ENCODE peak calls at places on chromosome 19, in nine cellular contexts. J, D, A, W, H, V, S, X and Z are unnamed samples. For H3K36me3, the result is how much of the 10 kb centered on the place peaks cover.

GRCh38 chr19:46953955-46954501 is 65.6 kb upstream of the NPAS1 start:
- DNase-seq in J (no peak), D (no peak), A (no peak), W (no peak), H (no peak), V (no peak), S (no peak), X (no peak), Z (no peak)

GRCh38 chr19:38683393-38684077 is 36.1 kb downstream of the ACTN4 start:
- DNase-seq in J (peak), D (peak), A (peak), W (peak), H (peak), V (no peak), S (peak), X (peak), Z (peak)

GRCh38 chr19:49161987-49162386 is 4.4 kb downstream of the TRPM4 start:
- DNase-seq in J (no peak), D (no peak), A (no peak), W (no peak), H (no peak), V (no peak), S (no peak), X (no peak), Z (no peak)

GRCh38 chr19:19523177-19523576 is 5.5 kb upstream of the YJEFN3 start:
- DNase-seq in J (no peak), D (no peak), A (no peak), W (no peak), H (no peak), V (no peak), S (no peak), X (no peak), Z (no peak)

GRCh38 chr19:48492925-48493717 is 18.5 kb downstream of the LMTK3 start:
- DNase-seq in J (peak), D (peak), A (peak), W (peak), H (peak), V (peak), S (peak), X (peak), Z (peak)

GRCh38 chr19:42024622-42025111 is 30.6 kb upstream of the ATP1A3 start:
- DNase-seq in J (no peak), D (no peak), A (no peak), W (peak), H (no peak), V (no peak), S (no peak), X (peak), Z (peak)

GRCh38 chr19:41821003-41821735 is 23.3 kb downstream of the LYPD4 start:
- DNase-seq in J (peak), D (no peak), A (peak), W (peak), H (peak), V (peak), S (no peak), X (peak), Z (no peak)

GRCh38 chr19:46733693-46734240 is 12.1 kb upstream of the FKRP start:
- DNase-seq in J (no peak), D (no peak), A (no peak), W (no peak), H (no peak), V (no peak), S (no peak), X (no peak), Z (no peak)

GRCh38 chr19:14091885-14092462 is 1.4 kb upstream of the SAMD1 start:
- DNase-seq in J (peak), D (no peak), A (no peak), W (no peak), H (peak), V (no peak), S (no peak), X (no peak), Z (no peak)

GRCh38 chr19:58558066-58558622 is at the start of gene UBE2M:
- DNase-seq in J (peak), D (no peak), A (peak), W (peak), H (peak), V (no peak), S (no peak), X (no peak), Z (peak)

GRCh38 chr19:38773469-38774177 is at the start of gene LGALS7:
- DNase-seq in J (no peak), D (no peak), A (no peak), W (no peak), H (no peak), V (no peak), S (no peak), X (no peak), Z (no peak)

GRCh38 chr19:3304871-3305423 is 61.4 kb upstream of the NFIC start:
- DNase-seq in J (peak), D (peak), A (peak), W (peak), H (peak), V (peak), S (peak), X (peak), Z (peak)

GRCh38 chr19:6326815-6327214 is 6.6 kb downstream of the ACER1 start:
- DNase-seq in J (no peak), D (no peak), A (no peak), W (no peak), H (no peak), V (no peak), S (no peak), X (no peak), Z (no peak)

GRCh38 chr19:47232422-47233211 is 1.6 kb upstream of the BBC3 start:
- DNase-seq in J (peak), D (no peak), A (no peak), W (no peak), H (no peak), V (no peak), S (no peak), X (peak), Z (no peak)

GRCh38 chr19:40467007-40467565 is 285 bp downstream of the SPTBN4 start:
- DNase-seq in J (peak), D (no peak), A (no peak), W (peak), H (no peak), V (peak), S (no peak), X (no peak), Z (no peak)

GRCh38 chr19:7923295-7924191 is 2.4 kb downstream of the CTXN1 start:
- DNase-seq in J (no peak), D (no peak), A (no peak), W (no peak), H (no peak), V (no peak), S (no peak), X (no peak), Z (peak)

GRCh38 chr19:39413269-39413902 is 917 bp downstream of the PLEKHG2 start:
- DNase-seq in J (peak), D (no peak), A (no peak), W (peak), H (no peak), V (peak), S (no peak), X (peak), Z (peak)

GRCh38 chr19:2485428-2485827 is 9.5 kb downstream of the GADD45B start:
- DNase-seq in J (no peak), D (no peak), A (no peak), W (no peak), H (no peak), V (no peak), S (no peak), X (no peak), Z (no peak)

GRCh38 chr19:13238891-13239534 is 88.8 kb downstream of the IER2 start:
- DNase-seq in J (no peak), D (no peak), A (no peak), W (no peak), H (no peak), V (peak), S (no peak), X (no peak), Z (no peak)

GRCh38 chr19:36128392-36128736 is 11.5 kb upstream of the CAPNS1 start:
- DNase-seq in J (peak), D (no peak), A (no peak), W (peak), H (no peak), V (peak), S (no peak), X (no peak), Z (no peak)

GRCh38 chr19:49017666-49018351 is 918 bp upstream of the LHB start:
- DNase-seq in J (peak), D (no peak), A (peak), W (peak), H (peak), V (peak), S (no peak), X (peak), Z (peak)

GRCh38 chr19:4759388-4760284 is 31.9 kb upstream of the FEM1A start:
- DNase-seq in J (peak), D (peak), A (peak), W (peak), H (peak), V (peak), S (peak), X (peak), Z (peak)

GRCh38 chr19:932647-933552 is 7.1 kb downstream of the ARID3A start:
- DNase-seq in J (no peak), D (no peak), A (peak), W (no peak), H (no peak), V (peak), S (peak), X (peak), Z (peak)

GRCh38 chr19:6693681-6694080 is 23.7 kb upstream of the TNFSF14 start:
- DNase-seq in J (peak), D (no peak), A (no peak), W (no peak), H (no peak), V (no peak), S (no peak), X (no peak), Z (no peak)

GRCh38 chr19:34589730-34590129 is 87.2 kb downstream of the SCGB2B2 start:
- DNase-seq in J (no peak), D (no peak), A (no peak), W (no peak), H (no peak), V (no peak), S (no peak), X (no peak), Z (no peak)

GRCh38 chr19:11624064-11624463 is 26.8 kb downstream of the ZNF627 start:
- DNase-seq in J (no peak), D (no peak), A (no peak), W (peak), H (no peak), V (no peak), S (no peak), X (peak), Z (no peak)
- H3K4me3 ChIP-seq in J (no peak), D (peak), A (peak), W (peak), H (peak), V (no peak), S (no peak), X (no peak), Z (peak)

DNA sequence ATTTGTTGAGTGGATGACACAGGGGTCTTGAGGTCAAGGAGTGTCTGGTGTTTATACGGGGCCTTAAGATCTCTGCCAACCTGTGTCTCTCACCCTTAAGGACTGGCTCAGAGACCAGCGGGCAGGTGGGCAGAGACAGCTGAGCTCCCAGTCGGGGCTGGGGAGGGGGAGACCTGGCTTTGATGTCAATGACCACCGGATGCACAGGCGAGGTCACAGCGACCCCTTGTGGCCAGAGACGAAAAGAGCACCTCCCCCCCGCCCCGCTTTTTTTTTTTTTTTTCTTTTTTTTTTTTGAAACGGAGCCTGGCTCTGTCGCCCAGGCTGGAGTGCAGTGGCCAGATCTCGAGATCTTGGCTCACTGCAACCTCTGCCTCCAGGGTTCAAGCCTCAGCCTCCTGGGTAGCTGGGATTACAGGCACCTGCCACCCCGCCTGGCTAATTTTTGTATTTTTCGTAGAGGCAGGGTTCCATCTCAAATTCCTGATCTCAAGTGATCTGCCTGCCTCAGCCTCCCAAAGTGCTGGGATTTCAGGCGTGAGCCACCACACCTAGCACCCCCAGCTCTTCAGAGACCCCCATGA is 12.1 kb upstream of the KLK14 start:
- DNase-seq in J (peak), D (no peak), A (peak), W (peak), H (no peak), V (peak), S (no peak), X (no peak), Z (no peak)
- TF ChIP-seq CTCF in J (peak), D (peak), A (peak), W (peak), H (peak), V (peak), S (peak), X (peak), Z (peak)

GRCh38 chr19:10907925-10908324 is 20.5 kb downstream of the YIPF2 start:
- DNase-seq in J (no peak), D (no peak), A (no peak), W (no peak), H (no peak), V (no peak), S (no peak), X (no peak), Z (no peak)
- H3K36me3 ChIP-seq in J (half or more), D (under half), A (half or more), W (under half), H (under half), V (under half), S (under half), X (under half), Z (half or more)

DNA sequence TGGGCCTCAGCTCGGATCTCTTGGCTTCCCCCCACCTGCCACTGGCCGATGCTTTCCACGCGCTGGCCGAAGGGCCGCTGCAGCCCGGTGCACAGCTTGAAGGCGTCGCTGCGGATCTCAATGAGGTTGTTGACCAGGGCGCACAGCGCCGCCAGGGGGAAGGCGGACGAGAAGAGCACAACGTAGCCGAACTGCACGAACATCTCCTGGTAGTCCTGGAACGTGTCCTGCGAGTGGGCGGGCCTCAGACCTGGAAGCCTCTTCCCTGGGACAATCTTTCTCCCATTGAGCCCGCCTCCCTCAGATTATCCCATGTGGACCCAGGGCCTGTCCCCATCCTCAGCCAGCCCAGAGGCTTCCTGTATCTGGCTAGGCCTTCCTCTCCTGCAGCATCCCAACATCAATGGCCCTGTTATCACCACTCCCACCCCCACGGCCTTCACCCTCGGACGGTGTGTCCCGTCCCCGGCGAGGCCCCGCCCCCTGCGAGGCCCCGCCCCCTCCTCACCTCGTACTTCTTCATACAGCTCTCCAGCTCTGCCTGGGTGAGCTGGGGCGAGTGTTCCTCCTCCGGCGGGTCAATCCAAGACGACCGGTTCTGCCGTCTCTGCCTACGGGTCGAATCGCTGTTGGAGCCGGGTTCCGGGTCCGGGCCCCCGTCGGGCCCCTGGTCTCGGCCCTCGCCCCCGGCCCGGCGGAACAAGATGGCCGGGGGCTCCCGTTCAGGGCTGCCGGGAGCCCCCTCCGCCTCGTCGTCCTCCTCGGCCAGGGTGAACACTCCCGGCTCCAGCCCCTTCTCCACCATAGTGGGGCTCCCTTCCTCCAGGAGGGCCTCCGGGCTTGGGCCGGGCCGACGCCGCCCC is 6.8 kb downstream of the ANO8 start:
- DNase-seq in J (peak), D (no peak), A (peak), W (peak), H (peak), V (peak), S (peak), X (peak), Z (no peak)
- H3K4me3 ChIP-seq in J (peak), D (no peak), A (peak), W (no peak), H (peak), V (no peak), S (peak), X (no peak), Z (peak)

DNA sequence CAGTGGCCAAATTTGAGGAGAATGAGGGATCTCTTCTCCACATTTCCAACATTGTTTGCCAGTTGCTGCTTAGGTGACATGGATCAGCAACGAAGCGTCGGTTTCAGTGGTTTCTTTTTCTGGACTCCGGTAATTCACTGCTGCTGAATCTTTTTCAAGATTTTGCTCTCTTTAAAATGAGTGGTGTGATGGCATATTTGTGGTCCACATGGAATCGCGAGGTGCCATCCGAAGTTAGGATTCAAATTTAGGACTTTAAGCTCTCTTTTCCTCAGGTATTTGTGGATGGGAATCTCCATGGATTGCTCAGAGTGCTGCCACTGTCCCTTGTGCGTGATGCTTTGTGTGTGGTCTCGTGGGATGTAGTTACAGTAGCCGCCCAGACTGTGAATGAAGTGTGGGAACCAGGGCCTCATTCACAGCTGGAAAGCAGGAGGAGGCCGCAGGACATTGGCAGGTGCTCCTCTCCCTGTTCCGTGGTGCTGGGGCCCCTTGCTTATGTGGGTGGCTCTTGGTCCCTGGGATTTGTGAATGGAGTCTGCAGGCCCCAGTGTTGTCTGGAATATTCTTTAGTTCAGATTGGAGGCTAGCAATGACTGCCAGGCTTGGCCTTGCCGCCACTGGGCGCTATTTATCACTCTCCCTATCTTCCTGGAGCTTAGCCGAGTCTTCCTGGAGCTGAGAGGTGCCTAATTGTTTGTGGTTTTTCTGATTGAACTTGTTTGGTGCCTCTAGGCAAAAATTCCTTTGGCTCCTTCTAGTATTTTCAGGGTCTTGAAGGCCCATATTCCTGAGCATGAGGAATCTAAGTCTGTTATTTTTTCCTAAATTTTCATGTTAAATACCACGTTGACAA is 1.5 kb downstream of the ILF3 start:
- DNase-seq in J (peak), D (no peak), A (no peak), W (peak), H (no peak), V (peak), S (no peak), X (no peak), Z (no peak)
- TF ChIP-seq CTCF in J (peak), D (no peak), A (no peak), W (no peak), H (no peak), V (no peak), S (no peak), X (peak), Z (peak)